ENCODE peak calls at places on chromosome 2, in four cellular contexts. One of them, this sample, is unnamed.

GRCh38 chr2:168773719-168774521 is 28.5 kb upstream of the NOSTRIN start:
- DNase-seq in left kidney: peak; percentile 48
- DNase-seq in activated gamma-delta T cell treated with anti-CD3 and anti-CD28 coated beads, Interleukin-2, amount 50 U/mL, for 16 hours: no peak
- DNase-seq in sciatic nerve: no peak
- DNase-seq in this sample: peak; percentile 58

GRCh38 chr2:3534251-3534814 is 15.0 kb upstream of the ADI1 start:
- DNase-seq in activated gamma-delta T cell treated with anti-CD3 and anti-CD28 coated beads, Interleukin-2, amount 50 U/mL, for 16 hours: no peak
- DNase-seq in left kidney: no peak
- DNase-seq in sciatic nerve: no peak
- DNase-seq in this sample: no peak

GRCh38 chr2:176063958-176064357 is 19.8 kb downstream of the EVX2 start:
- DNase-seq in activated gamma-delta T cell treated with anti-CD3 and anti-CD28 coated beads, Interleukin-2, amount 50 U/mL, for 16 hours: no peak
- DNase-seq in left kidney: peak; percentile 75
- DNase-seq in sciatic nerve: no peak
- DNase-seq in this sample: no peak

GRCh38 chr2:36963106-36963505 is 3.2 kb downstream of the STRN start:
- DNase-seq in sciatic nerve: no peak
- DNase-seq in activated gamma-delta T cell treated with anti-CD3 and anti-CD28 coated beads, Interleukin-2, amount 50 U/mL, for 16 hours: no peak
- DNase-seq in left kidney: no peak
- DNase-seq in this sample: no peak

GRCh38 chr2:39068290-39068689 is 52.6 kb downstream of the SOS1 start:
- DNase-seq in left kidney: no peak
- DNase-seq in sciatic nerve: no peak
- DNase-seq in activated gamma-delta T cell treated with anti-CD3 and anti-CD28 coated beads, Interleukin-2, amount 50 U/mL, for 16 hours: no peak
- DNase-seq in this sample: no peak

GRCh38 chr2:54881759-54882158 is 158.3 kb downstream of the EML6 start:
- DNase-seq in sciatic nerve: no peak
- DNase-seq in left kidney: no peak
- DNase-seq in activated gamma-delta T cell treated with anti-CD3 and anti-CD28 coated beads, Interleukin-2, amount 50 U/mL, for 16 hours: no peak
- DNase-seq in this sample: no peak

GRCh38 chr2:152421521-152422367 is 86.8 kb downstream of the FMNL2 start:
- DNase-seq in sciatic nerve: no peak
- DNase-seq in left kidney: peak; percentile 40
- DNase-seq in activated gamma-delta T cell treated with anti-CD3 and anti-CD28 coated beads, Interleukin-2, amount 50 U/mL, for 16 hours: no peak
- DNase-seq in this sample: no peak

GRCh38 chr2:231546014-231546413 is 15.8 kb upstream of the NMUR1 start:
- DNase-seq in left kidney: no peak
- DNase-seq in activated gamma-delta T cell treated with anti-CD3 and anti-CD28 coated beads, Interleukin-2, amount 50 U/mL, for 16 hours: no peak
- DNase-seq in sciatic nerve: no peak
- DNase-seq in this sample: no peak

GRCh38 chr2:69013837-69014796 is 1.1 kb downstream of the ANTXR1 start:
- DNase-seq in left kidney: peak; percentile 81
- DNase-seq in sciatic nerve: no peak
- DNase-seq in activated gamma-delta T cell treated with anti-CD3 and anti-CD28 coated beads, Interleukin-2, amount 50 U/mL, for 16 hours: no peak
- DNase-seq in this sample: no peak

GRCh38 chr2:33033524-33034150 is 86.9 kb downstream of the LTBP1 start:
- DNase-seq in activated gamma-delta T cell treated with anti-CD3 and anti-CD28 coated beads, Interleukin-2, amount 50 U/mL, for 16 hours: no peak
- DNase-seq in sciatic nerve: no peak
- DNase-seq in left kidney: peak; percentile 70
- DNase-seq in this sample: no peak

This sample was measured in activated CD4-positive, alpha-beta memory T cell treated with anti-CD3 and anti-CD28 coated beads, Interleukin-2, amount 10 ng/mL, durations not matched to agents 7 days and 5 days.